ENCODE peak calls at places on chromosomes 13 and 19, in four cellular contexts. One of them, this sample, is unnamed.

GRCh38 chr19:13040232-13040915 is 45.1 kb downstream of the NFIX start:
- DNase-seq in choroid plexus epithelial cell: no peak
- DNase-seq in fibroblast of pulmonary artery: no peak
- DNase-seq in M059J: no peak
- DNase-seq in this sample: no peak

GRCh38 chr13:109819851-109820250 is 33.5 kb upstream of the IRS2 start:
- DNase-seq in fibroblast of pulmonary artery: no peak
- DNase-seq in choroid plexus epithelial cell: no peak
- DNase-seq in M059J: no peak
- DNase-seq in this sample: no peak

GRCh38 chr19:1279261-1279660 is 3.9 kb downstream of the FAM174C start:
- DNase-seq in fibroblast of pulmonary artery: no peak
- DNase-seq in M059J: no peak
- DNase-seq in choroid plexus epithelial cell: no peak
- DNase-seq in this sample: no peak

GRCh38 chr13:103810026-103810425 is 743.8 kb upstream of the SLC10A2 start:
- DNase-seq in fibroblast of pulmonary artery: no peak
- DNase-seq in choroid plexus epithelial cell: no peak
- DNase-seq in M059J: peak
- DNase-seq in this sample: no peak

GRCh38 chr13:24039621-24040475 is 120.7 kb upstream of the SPATA13 start:
- DNase-seq in fibroblast of pulmonary artery: no peak
- DNase-seq in choroid plexus epithelial cell: no peak
- DNase-seq in M059J: no peak
- DNase-seq in this sample: no peak

GRCh38 chr13:68125087-68125480 is 894.9 kb upstream of the PCDH9 start:
- DNase-seq in fibroblast of pulmonary artery: no peak
- DNase-seq in M059J: no peak
- DNase-seq in choroid plexus epithelial cell: no peak
- DNase-seq in this sample: no peak

GRCh38 chr13:31227870-31228269 is 28.1 kb downstream of the B3GLCT start:
- DNase-seq in choroid plexus epithelial cell: no peak
- DNase-seq in fibroblast of pulmonary artery: no peak
- DNase-seq in M059J: no peak
- DNase-seq in this sample: no peak

GRCh38 chr13:45178349-45179142 is 22.3 kb downstream of the KCTD4 start:
- DNase-seq in M059J: peak
- DNase-seq in choroid plexus epithelial cell: peak
- DNase-seq in fibroblast of pulmonary artery: peak
- DNase-seq in this sample: no peak

GRCh38 chr13:113970810-113971470 is 2.9 kb downstream of the C13orf46 start:
- DNase-seq in M059J: peak
- DNase-seq in fibroblast of pulmonary artery: peak
- DNase-seq in choroid plexus epithelial cell: peak
- DNase-seq in this sample: no peak

GRCh38 chr19:934865-935422 is 9.1 kb downstream of the ARID3A start:
- DNase-seq in fibroblast of pulmonary artery: peak
- DNase-seq in M059J: peak
- DNase-seq in choroid plexus epithelial cell: peak
- DNase-seq in this sample: no peak

GRCh38 chr13:103354189-103354588 is 288.0 kb upstream of the SLC10A2 start:
- DNase-seq in M059J: no peak
- DNase-seq in fibroblast of pulmonary artery: peak
- DNase-seq in choroid plexus epithelial cell: no peak
- DNase-seq in this sample: no peak

GRCh38 chr19:58009666-58010301 is 7.2 kb upstream of the ZNF606 start:
- DNase-seq in fibroblast of pulmonary artery: peak
- DNase-seq in choroid plexus epithelial cell: peak
- DNase-seq in M059J: peak
- DNase-seq in this sample: peak

GRCh38 chr13:98571955-98572662 is 4.8 kb downstream of the STK24 start:
- DNase-seq in fibroblast of pulmonary artery: no peak
- DNase-seq in M059J: no peak
- DNase-seq in choroid plexus epithelial cell: peak
- DNase-seq in this sample: no peak

GRCh38 chr13:112968910-112969691 is at the start of gene MCF2L:
- DNase-seq in M059J: peak
- DNase-seq in fibroblast of pulmonary artery: peak
- DNase-seq in choroid plexus epithelial cell: peak
- DNase-seq in this sample: no peak

This sample was measured in ecto neural progenitor cell.